ENCODE peak calls at places on chromosomes 12 and 14, in seven cellular contexts. T is IMR-90, S is H9, H is mesenchymal stem cell, P is mesendoderm, M is H1, N is trophoblast cell. A is an unnamed sample. For H3K4me1, the result is how much of the 10 kb centered on the place peaks cover.

GRCh38 chr12:63150255-63151060 is 543 bp downstream of the AVPR1A start:
- DNase-seq in T (no peak), S (peak), H (peak), P (peak), M (peak), N (no peak), A (peak)

GRCh38 chr12:117038919-117039318 is 60.3 kb downstream of the TESC start:
- DNase-seq in T (no peak), S (no peak), H (no peak), P (no peak), M (no peak), N (no peak), A (no peak)

GRCh38 chr12:50322196-50322595 is 38.9 kb upstream of the LIMA1 start:
- DNase-seq in T (no peak), S (no peak), H (no peak), P (no peak), M (no peak), N (no peak), A (no peak)

GRCh38 chr12:75666980-75667359 is 155.6 kb upstream of the KRR1 start:
- DNase-seq in T (peak), S (no peak), H (peak), P (no peak), M (no peak), N (no peak), A (no peak)

GRCh38 chr14:92973265-92973797 is 50.4 kb downstream of the CHGA start:
- DNase-seq in T (peak), S (peak), H (no peak), P (peak), M (peak), N (peak), A (peak)

GRCh38 chr14:82647088-82647697 is 1113.5 kb upstream of the SEL1L start:
- DNase-seq in T (no peak), S (no peak), H (no peak), P (no peak), M (no peak), N (no peak), A (no peak)

GRCh38 chr14:65065719-65066118 is 36.6 kb downstream of the MAX start:
- DNase-seq in T (no peak), S (no peak), H (no peak), P (no peak), M (no peak), N (peak), A (no peak)

GRCh38 chr12:46886541-46887041 is 60.8 kb upstream of the SLC38A4 start:
- DNase-seq in T (peak), S (no peak), H (no peak), P (no peak), M (no peak), N (no peak), A (no peak)

GRCh38 chr12:65616022-65616421 is 208.3 kb upstream of the HMGA2 start:
- DNase-seq in T (no peak), S (no peak), H (no peak), P (no peak), M (no peak), N (no peak), A (no peak)

GRCh38 chr12:65622056-65622455 is 202.2 kb upstream of the HMGA2 start:
- DNase-seq in T (no peak), S (no peak), H (no peak), P (no peak), M (no peak), N (no peak), A (no peak)

GRCh38 chr12:65620026-65620425 is 204.3 kb upstream of the HMGA2 start:
- DNase-seq in T (peak), S (no peak), H (peak), P (no peak), M (no peak), N (no peak), A (no peak)

GRCh38 chr12:65619018-65619417 is 205.3 kb upstream of the HMGA2 start:
- DNase-seq in T (no peak), S (no peak), H (peak), P (no peak), M (no peak), N (no peak), A (no peak)

GRCh38 chr12:65618574-65618973 is 205.7 kb upstream of the HMGA2 start:
- DNase-seq in T (no peak), S (no peak), H (no peak), P (no peak), M (no peak), N (no peak), A (no peak)
- H3K4me1 ChIP-seq in T (under half), S (under half), H (under half), P (under half), M (under half), N (under half), A (under half)

GRCh38 chr14:39472078-39472477 is 39.8 kb upstream of the FBXO33 start:
- DNase-seq in T (no peak), S (no peak), H (no peak), P (no peak), M (no peak), N (no peak), A (no peak)

GRCh38 chr14:39469094-39469710 is 37.0 kb upstream of the FBXO33 start:
- DNase-seq in T (no peak), S (peak), H (peak), P (peak), M (peak), N (no peak), A (no peak)

GRCh38 chr14:39474416-39474911 is 42.2 kb upstream of the FBXO33 start:
- DNase-seq in T (no peak), S (no peak), H (no peak), P (no peak), M (no peak), N (no peak), A (no peak)
- H2BK120ac ChIP-seq in T (no peak), S (no peak), H (no peak), P (no peak), M (no peak), N (no peak), A (no peak)

DNA sequence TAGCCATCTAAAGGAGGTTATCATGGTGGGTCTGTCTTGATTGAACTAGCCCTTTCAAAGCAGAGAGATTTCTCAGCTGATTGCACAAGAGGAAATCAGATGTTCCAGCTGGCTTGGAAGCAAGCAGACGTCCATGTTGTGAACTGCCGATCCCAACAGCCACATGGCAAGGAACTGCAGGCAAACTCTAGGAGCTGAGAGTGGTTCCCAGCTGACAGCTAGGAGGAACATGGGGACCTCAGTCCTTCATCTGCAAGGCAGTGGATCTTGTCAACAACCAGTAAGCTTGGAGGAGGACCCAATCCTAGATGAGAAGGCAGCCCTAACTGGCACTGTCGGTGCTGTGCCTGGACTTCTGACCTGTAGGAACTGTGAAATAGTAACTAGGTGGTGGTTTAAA is 7.7 kb downstream of the ACVR1B start:
- DNase-seq in T (peak), S (no peak), H (no peak), P (no peak), M (no peak), N (no peak), A (no peak)
- H3K4me1 ChIP-seq in T (under half), S (under half), H (under half), P (under half), M (under half), N (under half), A (under half)

GRCh38 chr12:65339161-65339560 is 60.7 kb downstream of the MSRB3 start:
- DNase-seq in T (no peak), S (no peak), H (no peak), P (peak), M (no peak), N (peak), A (no peak)

GRCh38 chr12:65334534-65334933 is 56.1 kb downstream of the MSRB3 start:
- DNase-seq in T (peak), S (no peak), H (peak), P (no peak), M (no peak), N (no peak), A (no peak)

GRCh38 chr12:65331456-65331855 is 53.0 kb downstream of the MSRB3 start:
- DNase-seq in T (no peak), S (no peak), H (no peak), P (no peak), M (no peak), N (no peak), A (no peak)

GRCh38 chr12:65333649-65334048 is 55.2 kb downstream of the MSRB3 start:
- DNase-seq in T (no peak), S (no peak), H (no peak), P (no peak), M (no peak), N (no peak), A (no peak)

GRCh38 chr12:65335021-65335714 is 56.7 kb downstream of the MSRB3 start:
- DNase-seq in T (peak), S (no peak), H (peak), P (peak), M (no peak), N (peak), A (no peak)
- H2BK120ac ChIP-seq in T (peak), S (no peak), H (no peak), P (no peak), M (no peak), N (peak), A (no peak)

GRCh38 chr12:88945041-88945732 is 364.9 kb upstream of the KITLG start:
- DNase-seq in T (peak), S (no peak), H (no peak), P (no peak), M (no peak), N (no peak), A (no peak)
- H3K4me1 ChIP-seq in T (under half), S (under half), H (under half), P (under half), M (under half), N (under half), A (under half)